ENCODE peak calls at places on chromosomes 3 and 15, in eight cellular contexts. N is activated CD8-positive, alpha-beta memory T cell treated with anti-CD3 and anti-CD28 coated beads for 48 hours; B is AG09309; M is AML-193; D is fibroblast of mammary gland; F is NCI-H460; L is neural crest cell; I is spleen. J is an unnamed sample.

GRCh38 chr3:152902141-152902669 is 67.3 kb downstream of the P2RY1 start:
- DNase-seq in M (peak; percentile 12), F (no peak), L (no peak), D (peak; percentile 14), I (no peak), N (no peak), B (no peak), J (no peak)

GRCh38 chr15:43225201-43225949 is 4.6 kb upstream of the EPB42 start:
- DNase-seq in N (no peak), B (no peak), F (peak; percentile 53), D (peak; percentile 70), L (no peak), I (no peak), M (peak; percentile 79), J (peak; percentile 58)

GRCh38 chr15:98609144-98609852 is 39.0 kb upstream of the IGF1R start:
- DNase-seq in D (peak; percentile 41), I (no peak), N (no peak), L (no peak), F (no peak), M (no peak), B (peak; percentile 5), J (no peak)

GRCh38 chr15:95277266-95277665 is 1045.9 kb downstream of the MCTP2 start:
- DNase-seq in F (no peak), M (no peak), I (no peak), L (no peak), N (no peak), B (peak; percentile 83), D (peak; percentile 57), J (no peak)

GRCh38 chr3:101074518-101074917 is 81.3 kb upstream of the ABI3BP start:
- DNase-seq in M (no peak), I (no peak), L (no peak), D (peak; percentile 18), N (no peak), F (no peak), B (no peak), J (no peak)

GRCh38 chr3:62872318-62872717 is 2.9 kb downstream of the CADPS start:
- DNase-seq in B (no peak), L (no peak), F (no peak), M (no peak), N (no peak), I (no peak), D (no peak), J (no peak)

GRCh38 chr15:41794081-41794480 is 19.8 kb downstream of the MAPKBP1 start:
- DNase-seq in N (no peak), F (no peak), D (peak; percentile 50), B (peak; percentile 21), L (no peak), I (no peak), M (no peak), J (no peak)

GRCh38 chr3:133540896-133541674 is 32.4 kb upstream of the CDV3 start:
- DNase-seq in I (no peak), M (no peak), L (no peak), F (no peak), D (peak; percentile 91), B (no peak), N (no peak), J (no peak)

GRCh38 chr3:48151058-48151806 is 37.0 kb downstream of the CDC25A start:
- DNase-seq in D (peak; percentile 81), I (peak; percentile 87), F (peak; percentile 67), B (peak; percentile 32), N (peak; percentile 35), L (peak; percentile 65), M (peak; percentile 76), J (peak; percentile 59)

GRCh38 chr15:61743352-61743909 is 316.8 kb downstream of the VPS13C start:
- DNase-seq in D (no peak), B (no peak), L (no peak), M (no peak), F (no peak), N (no peak), I (no peak), J (no peak)

GRCh38 chr3:160677459-160677901 is 520 bp downstream of the ARL14 start:
- DNase-seq in I (no peak), N (no peak), D (no peak), M (no peak), B (no peak), L (no peak), F (no peak), J (no peak)

GRCh38 chr15:90565866-90566265 is 36.1 kb downstream of the CRTC3 start:
- DNase-seq in N (no peak), B (no peak), D (no peak), M (no peak), L (no peak), I (no peak), F (no peak), J (no peak)

GRCh38 chr3:126031981-126032471 is 51.9 kb downstream of the SLC41A3 start:
- DNase-seq in D (no peak), N (no peak), F (no peak), M (no peak), B (no peak), I (no peak), L (no peak), J (no peak)

GRCh38 chr3:58021072-58021959 is 13.1 kb downstream of the FLNB start:
- DNase-seq in N (no peak), B (no peak), L (no peak), I (peak; percentile 30), F (no peak), D (no peak), M (no peak), J (no peak)

GRCh38 chr15:85312925-85313324 is 67.5 kb upstream of the AKAP13 start:
- DNase-seq in N (no peak), B (no peak), D (peak; percentile 90), L (no peak), M (peak; percentile 65), I (no peak), F (no peak), J (no peak)

GRCh38 chr15:58980351-58980939 is 7.0 kb upstream of the RNF111 start:
- DNase-seq in I (no peak), N (no peak), L (no peak), B (no peak), M (peak; percentile 52), F (peak; percentile 27), D (peak; percentile 64), J (peak; percentile 49)

GRCh38 chr15:47991376-47991775 is 129.4 kb upstream of the SLC24A5 start:
- DNase-seq in F (no peak), M (no peak), B (no peak), N (no peak), I (no peak), D (peak; percentile 48), L (no peak), J (no peak)

GRCh38 chr15:68208641-68209240 is 3.6 kb upstream of the CALML4 start:
- DNase-seq in N (no peak), B (no peak), F (no peak), I (no peak), L (no peak), D (no peak), M (no peak), J (no peak)

GRCh38 chr3:63847718-63848450 is 15.7 kb downstream of the THOC7 start:
- DNase-seq in I (no peak), B (no peak), M (no peak), F (no peak), D (no peak), L (no peak), N (no peak), J (no peak)

GRCh38 chr15:31448635-31448979 is 122.0 kb downstream of the KLF13 start:
- DNase-seq in L (no peak), I (no peak), N (no peak), F (no peak), B (no peak), D (no peak), M (no peak), J (no peak)

J was measured in globus pallidus.